ENCODE peak calls at places on chromosomes 16 and 17, in four cellular contexts. P is epithelial cell of esophagus, Z is brain microvascular endothelial cell, W is gastrocnemius medialis. C is an unnamed sample.
A peak's percentile ranks its signal among the peaks of the same experiment; 100 is the strongest.

GRCh38 chr17:48610282-48611211 is at the start of gene HOXB7:
- DNase-seq in P (no peak), Z (no peak), W (no peak), C (peak; percentile 96)

GRCh38 chr16:1678500-1679098 is 520 bp downstream of the JPT2 start:
- DNase-seq in P (peak; percentile 61), Z (peak; percentile 16), W (peak; percentile 15), C (no peak)

GRCh38 chr16:50712568-50712914 is 19.1 kb downstream of the NOD2 start:
- DNase-seq in P (no peak), Z (peak; percentile 33), W (no peak), C (no peak)

GRCh38 chr17:64343833-64344637 is 46.6 kb downstream of the PECAM1 start:
- DNase-seq in P (peak; percentile 52), Z (peak; percentile 60), W (peak; percentile 32), C (no peak)

GRCh38 chr16:79132745-79133144 is 467.8 kb downstream of the MAF start:
- DNase-seq in P (no peak), Z (no peak), W (no peak), C (no peak)

GRCh38 chr17:82911822-82912221 is 72.0 kb upstream of the ZNF750 start:
- DNase-seq in P (no peak), Z (no peak), W (no peak), C (no peak)

GRCh38 chr16:81647527-81647926 is 131.6 kb upstream of the PLCG2 start:
- DNase-seq in P (peak; percentile 92), Z (peak; percentile 59), W (no peak), C (no peak)

GRCh38 chr17:48444531-48445247 is 14.7 kb upstream of the SKAP1 start:
- DNase-seq in P (no peak), Z (no peak), W (no peak), C (no peak)

GRCh38 chr16:4862639-4863038 is 15.4 kb downstream of the UBN1 start:
- DNase-seq in P (peak; percentile 67), Z (no peak), W (peak; percentile 61), C (peak; percentile 63)

GRCh38 chr17:48540213-48540612 is 4.7 kb downstream of the HOXB2 start:
- DNase-seq in P (no peak), Z (no peak), W (no peak), C (no peak)

GRCh38 chr17:19534562-19535149 is 1.0 kb downstream of the SLC47A1 start:
- DNase-seq in P (no peak), Z (no peak), W (no peak), C (no peak)

GRCh38 chr16:28587386-28587785 is 9.5 kb downstream of the SULT1A2 start:
- DNase-seq in P (peak; percentile 52), Z (no peak), W (no peak), C (no peak)

GRCh38 chr16:82280867-82281266 is 110.8 kb upstream of the MPHOSPH6 start:
- DNase-seq in P (no peak), Z (no peak), W (no peak), C (peak; percentile 21)

GRCh38 chr16:11539635-11540034 is 47.1 kb downstream of the LITAF start:
- DNase-seq in P (peak; percentile 62), Z (no peak), W (no peak), C (no peak)

GRCh38 chr16:77873066-77873465 is 84.7 kb downstream of the VAT1L start:
- DNase-seq in P (no peak), Z (no peak), W (no peak), C (no peak)

GRCh38 chr16:569445-570254 is at the start of gene PIGQ:
- DNase-seq in P (peak; percentile 47), Z (no peak), W (peak; percentile 19), C (peak; percentile 51)

GRCh38 chr16:56013962-56014552 is 138.9 kb upstream of the CES5A start:
- DNase-seq in P (peak; percentile 68), Z (peak; percentile 5), W (no peak), C (no peak)

GRCh38 chr17:41500131-41500911 is 5.1 kb downstream of the KRT13 start:
- DNase-seq in P (peak; percentile 79), Z (peak; percentile 57), W (no peak), C (no peak)

GRCh38 chr17:11608396-11608795 is 10.1 kb downstream of the DNAH9 start:
- DNase-seq in P (no peak), Z (peak; percentile 6), W (peak; percentile 27), C (peak; percentile 52)

GRCh38 chr16:67441289-67441753 is 10.4 kb downstream of the HSD11B2 start:
- DNase-seq in P (no peak), Z (no peak), W (no peak), C (peak; percentile 95)

GRCh38 chr16:70711211-70711978 is 25.5 kb upstream of the MTSS2 start:
- DNase-seq in P (no peak), Z (no peak), W (no peak), C (no peak)

GRCh38 chr16:49754495-49755290 is 101.2 kb downstream of the ZNF423 start:
- DNase-seq in P (no peak), Z (peak; percentile 37), W (no peak), C (no peak)

GRCh38 chr16:17853958-17854357 is 383.2 kb upstream of the XYLT1 start:
- DNase-seq in P (no peak), Z (no peak), W (no peak), C (no peak)

GRCh38 chr16:72051818-72052217 is 2.5 kb upstream of the HP start:
- DNase-seq in P (no peak), Z (no peak), W (no peak), C (no peak)

GRCh38 chr17:50290074-50290702 is 15.9 kb downstream of the TMEM92 start:
- DNase-seq in P (peak; percentile 98), Z (peak; percentile 93), W (peak; percentile 55), C (peak; percentile 96)

GRCh38 chr16:48231675-48232214 is 12.4 kb upstream of the LONP2 start:
- DNase-seq in P (peak; percentile 53), Z (peak; percentile 40), W (no peak), C (no peak)

GRCh38 chr16:30087181-30087898 is 4.4 kb downstream of the TBX6 start:
- DNase-seq in P (no peak), Z (no peak), W (no peak), C (no peak)

GRCh38 chr16:85253127-85253941 is 141.1 kb upstream of the CIBAR2 start:
- DNase-seq in P (peak; percentile 43), Z (no peak), W (peak; percentile 24), C (no peak)

DNA sequence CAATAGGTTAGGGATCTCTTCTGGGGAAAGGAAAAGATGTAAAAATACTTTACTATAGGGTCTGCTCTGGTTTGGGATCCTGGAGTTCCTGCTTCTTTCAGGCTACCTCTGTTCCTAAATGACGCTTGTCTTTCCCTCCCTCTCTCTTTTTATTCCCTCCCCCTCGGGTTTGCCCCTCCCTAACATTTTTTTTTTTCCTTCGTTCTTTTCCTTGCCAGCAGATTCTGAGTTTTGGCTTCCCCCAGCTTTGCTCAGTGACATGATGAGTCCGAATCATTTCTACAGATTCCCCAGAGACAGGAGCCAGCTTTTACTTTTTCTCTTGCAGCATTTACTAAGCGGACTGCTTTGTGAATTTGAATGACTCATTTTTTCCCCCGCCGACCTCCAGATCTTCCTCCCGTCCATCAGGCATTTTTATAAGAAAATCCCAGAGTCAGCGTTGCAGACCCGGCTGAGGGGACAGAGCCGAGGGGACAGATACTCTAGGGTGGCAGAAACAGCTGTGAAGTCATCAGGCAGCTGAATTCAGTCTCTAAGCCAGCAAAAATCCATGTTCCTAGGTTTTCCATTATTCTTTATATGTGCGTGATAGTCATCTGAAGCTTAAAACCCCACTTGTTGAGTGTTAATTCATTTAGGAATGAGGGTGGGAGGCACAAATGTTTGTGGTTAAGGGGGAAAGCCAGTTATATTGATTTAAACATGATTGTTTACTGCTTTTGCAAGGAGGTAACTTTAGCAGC is at the start of gene TMEM100:
- DNase-seq in P (no peak), Z (peak; percentile 79), W (peak; percentile 43), C (peak; percentile 67)
- H3K4me3 ChIP-seq in P (no peak within 1 kb of the TSS), Z (peak within 1 kb of the TSS; percentile 24), W (peak within 1 kb of the TSS; percentile 48), C (no peak within 1 kb of the TSS)

GRCh38 chr17:29445844-29446243 is 55.7 kb downstream of the TAOK1 start:
- DNase-seq in P (no peak), Z (no peak), W (no peak), C (no peak)
- H3K4me3 ChIP-seq in P (no peak overlapping the region), Z (no peak overlapping the region), W (no peak overlapping the region), C (no peak overlapping the region)

DNA sequence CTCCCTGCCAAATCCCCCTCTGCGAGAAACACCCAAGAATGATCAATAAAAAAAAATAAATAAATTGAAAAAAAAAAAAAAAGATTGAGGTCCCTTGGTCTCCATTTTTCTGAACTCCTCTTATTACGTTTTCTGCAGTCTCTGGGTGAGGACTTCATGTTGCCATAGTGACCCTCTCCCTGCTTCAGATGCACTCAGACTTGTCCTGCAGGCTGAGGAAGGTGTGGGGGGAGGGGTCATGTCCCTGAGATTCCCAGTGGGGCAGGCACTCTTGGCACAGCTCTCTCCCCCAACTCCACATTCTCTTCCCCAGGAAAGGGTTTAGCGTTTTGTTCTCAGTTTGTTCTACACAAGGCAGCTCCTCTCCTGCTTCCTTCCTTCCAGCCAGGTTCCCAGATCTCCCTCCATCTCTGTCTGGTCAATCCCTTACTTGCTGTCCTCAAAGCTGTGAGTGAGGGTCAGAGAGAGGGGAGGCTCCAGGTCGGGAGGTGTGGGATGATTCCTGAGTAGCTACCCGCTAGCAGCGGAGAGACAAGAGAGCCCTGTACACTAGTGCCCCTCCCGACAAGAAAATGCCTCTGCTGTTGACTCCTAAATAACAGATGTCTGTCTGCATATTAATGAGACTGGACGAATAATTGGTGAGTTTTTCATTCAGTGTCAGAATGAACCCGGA is 9.1 kb downstream of the RND2 start:
- DNase-seq in P (no peak), Z (no peak), W (no peak), C (no peak)
- H3K4me3 ChIP-seq in P (no peak overlapping the region), Z (no peak overlapping the region), W (no peak overlapping the region), C (no peak overlapping the region)

GRCh38 chr17:81331527-81332043 is 36.5 kb upstream of the SLC38A10 start:
- DNase-seq in P (no peak), Z (no peak), W (no peak), C (no peak)

GRCh38 chr17:81329279-81329926 is 34.3 kb upstream of the SLC38A10 start:
- DNase-seq in P (peak; percentile 99), Z (peak; percentile 76), W (peak; percentile 97), C (peak; percentile 88)

GRCh38 chr17:81330884-81331245 is 35.8 kb upstream of the SLC38A10 start:
- DNase-seq in P (no peak), Z (no peak), W (no peak), C (no peak)

GRCh38 chr17:81328925-81329278 is 33.8 kb upstream of the SLC38A10 start:
- DNase-seq in P (peak; percentile 54), Z (no peak), W (no peak), C (no peak)

GRCh38 chr17:81329927-81330883 is 35.1 kb upstream of the SLC38A10 start:
- DNase-seq in P (peak; percentile 66), Z (no peak), W (no peak), C (no peak)
- H3K4me3 ChIP-seq in P (peak overlapping the region; percentile 16), Z (no peak overlapping the region), W (no peak overlapping the region), C (no peak overlapping the region)

DNA sequence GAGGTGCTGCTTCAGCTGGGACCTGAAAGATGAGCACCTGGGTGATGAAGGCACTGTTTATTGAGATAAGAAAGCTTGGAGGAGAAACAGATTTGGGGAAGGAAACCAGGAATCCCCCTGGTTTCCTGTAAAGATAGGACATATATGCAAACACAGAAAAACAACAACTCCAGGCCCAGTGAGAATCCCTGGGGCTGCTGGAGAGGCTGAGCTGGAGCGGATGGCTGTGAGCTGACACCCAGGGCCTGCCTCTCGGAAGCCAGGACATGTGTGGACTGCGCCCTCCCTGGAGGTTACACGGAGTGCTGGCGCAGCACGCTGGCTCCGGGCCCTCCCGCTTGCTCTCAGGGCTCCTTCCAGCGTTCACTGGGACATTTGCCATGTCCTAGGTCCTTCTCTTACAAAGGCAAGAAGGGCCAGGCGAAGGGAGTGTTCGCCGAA is 57.5 kb downstream of the CYB5B start:
- DNase-seq in P (peak; percentile 84), Z (peak; percentile 29), W (peak; percentile 81), C (peak; percentile 87)
- H3K4me3 ChIP-seq in P (no peak overlapping the region), Z (no peak overlapping the region), W (peak overlapping the region; percentile 40), C (no peak overlapping the region)

GRCh38 chr17:7174603-7175362 is 4.4 kb downstream of the ASGR1 start:
- DNase-seq in P (no peak), Z (no peak), W (no peak), C (no peak)
- H3K4me3 ChIP-seq in P (no peak overlapping the region), Z (no peak overlapping the region), W (no peak overlapping the region), C (no peak overlapping the region)